ENCODE peak calls at places on chromosomes 11 and 22, in nine cellular contexts. F is BE2C, C is RWPE2, X is GM20000, Y is RWPE1, E is cardiac fibroblast, J is thoracic aorta, G is adrenal gland, U is mesothelial cell of epicardium. M is an unnamed sample.
A peak's percentile ranks its signal among the peaks of the same experiment; 100 is the strongest.

GRCh38 chr11:19698493-19699292 is 13.9 kb upstream of the NAV2 start:
- DNase-seq in F (no peak), J (no peak), X (no peak), U (no peak), Y (peak; percentile 31), C (no peak), E (peak; percentile 82), G (no peak), M (no peak)

GRCh38 chr11:128607819-128608218 is 20.5 kb upstream of the ETS1 start:
- DNase-seq in U (no peak), J (no peak), Y (no peak), G (no peak), E (no peak), X (no peak), F (no peak), C (no peak), M (no peak)

GRCh38 chr11:111530091-111530490 is 10.4 kb upstream of the LAYN start:
- DNase-seq in F (no peak), Y (no peak), X (no peak), E (no peak), G (no peak), U (no peak), J (no peak), C (no peak), M (no peak)

GRCh38 chr11:196786-197731 is 4.2 kb downstream of the SCGB1C1 start:
- DNase-seq in J (no peak), U (no peak), C (no peak), E (no peak), X (no peak), G (peak; percentile 0), F (no peak), Y (no peak), M (peak; percentile 32)

GRCh38 chr22:32034275-32034674 is 8.8 kb upstream of the SLC5A1 start:
- DNase-seq in J (no peak), X (no peak), F (no peak), U (no peak), C (no peak), Y (no peak), E (no peak), G (no peak), M (no peak)

GRCh38 chr11:19160839-19161238 is 40.9 kb downstream of the CSRP3 start:
- DNase-seq in F (no peak), E (peak; percentile 6), C (no peak), U (no peak), G (no peak), Y (peak; percentile 1), X (no peak), J (no peak), M (no peak)

GRCh38 chr11:130861902-130862552 is 54.3 kb downstream of the SNX19 start:
- DNase-seq in X (peak; percentile 75), Y (peak; percentile 76), F (peak; percentile 95), J (peak; percentile 83), E (peak; percentile 96), U (peak; percentile 93), C (peak; percentile 81), G (peak; percentile 96), M (peak; percentile 93)

GRCh38 chr22:30880181-30880601 is 88.4 kb downstream of the MORC2 start:
- DNase-seq in F (no peak), X (no peak), U (no peak), E (no peak), G (no peak), J (no peak), C (no peak), Y (no peak), M (no peak)

GRCh38 chr22:39431821-39432251 is 25.0 kb upstream of the MGAT3 start:
- DNase-seq in Y (no peak), E (peak; percentile 67), U (no peak), G (peak; percentile 89), X (no peak), J (peak; percentile 52), F (no peak), C (no peak), M (no peak)

GRCh38 chr11:1504581-1505290 is 18.2 kb upstream of the MOB2 start:
- DNase-seq in Y (no peak), J (no peak), E (no peak), U (no peak), F (no peak), C (no peak), X (no peak), G (no peak), M (no peak)

GRCh38 chr11:1503708-1504104 is 17.1 kb upstream of the MOB2 start:
- DNase-seq in G (peak; percentile 58), J (no peak), X (no peak), Y (no peak), U (no peak), F (peak; percentile 32), C (no peak), E (no peak), M (no peak)

GRCh38 chr11:1506981-1507380 is 20.4 kb upstream of the MOB2 start:
- DNase-seq in F (no peak), C (no peak), E (no peak), J (no peak), G (no peak), U (no peak), X (no peak), Y (no peak), M (no peak)

GRCh38 chr11:1504164-1504563 is 17.6 kb upstream of the MOB2 start:
- DNase-seq in G (peak; percentile 37), J (no peak), F (no peak), X (no peak), C (no peak), U (no peak), E (no peak), Y (no peak), M (no peak)

DNA sequence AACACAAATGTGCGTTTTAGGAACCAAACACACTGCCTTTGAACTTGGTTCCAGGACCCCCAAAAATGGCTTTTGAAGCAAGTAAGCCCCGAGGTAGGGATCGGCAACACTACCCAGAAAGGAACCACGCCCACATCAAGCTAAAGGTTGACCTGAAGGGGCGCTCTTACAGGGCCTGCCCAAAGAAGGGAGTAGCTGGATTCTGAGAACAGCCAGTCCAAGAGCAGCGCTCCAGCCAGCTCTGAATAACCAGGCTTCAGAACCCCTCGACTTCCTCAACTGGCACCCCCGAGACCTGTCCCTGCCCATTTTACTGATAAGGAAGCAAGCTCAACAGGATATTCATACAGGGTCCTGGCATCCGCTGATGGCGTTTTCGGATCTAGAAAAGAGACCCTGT is 18.9 kb upstream of the MOB2 start:
- DNase-seq in C (no peak), Y (no peak), X (no peak), U (no peak), E (no peak), G (no peak), J (no peak), F (no peak), M (no peak)
- TF ChIP-seq CTCF in C (no peak), Y (no peak), X (no peak), U (no peak), E (no peak), G (no peak), J (no peak), F (no peak), M (peak; percentile 26)

GRCh38 chr22:21797444-21798221 is 62.0 kb upstream of the YPEL1 start:
- DNase-seq in C (no peak), E (peak; percentile 80), J (no peak), G (no peak), F (no peak), X (no peak), U (no peak), Y (no peak), M (no peak)
- TF ChIP-seq CTCF in C (no peak), E (no peak), J (no peak), G (no peak), F (no peak), X (no peak), U (no peak), Y (no peak), M (no peak)

GRCh38 chr22:45397806-45398205 is 15.6 kb downstream of the SMC1B start:
- DNase-seq in F (no peak), E (no peak), G (no peak), U (no peak), J (no peak), C (no peak), Y (no peak), X (no peak), M (no peak)

GRCh38 chr22:45398214-45398613 is 15.2 kb downstream of the SMC1B start:
- DNase-seq in G (no peak), X (no peak), E (no peak), C (no peak), J (no peak), U (no peak), F (peak; percentile 20), Y (no peak), M (no peak)

GRCh38 chr22:45402466-45402865 is 10.9 kb downstream of the SMC1B start:
- DNase-seq in F (no peak), G (no peak), X (no peak), E (no peak), Y (no peak), J (no peak), U (no peak), C (no peak), M (no peak)

DNA sequence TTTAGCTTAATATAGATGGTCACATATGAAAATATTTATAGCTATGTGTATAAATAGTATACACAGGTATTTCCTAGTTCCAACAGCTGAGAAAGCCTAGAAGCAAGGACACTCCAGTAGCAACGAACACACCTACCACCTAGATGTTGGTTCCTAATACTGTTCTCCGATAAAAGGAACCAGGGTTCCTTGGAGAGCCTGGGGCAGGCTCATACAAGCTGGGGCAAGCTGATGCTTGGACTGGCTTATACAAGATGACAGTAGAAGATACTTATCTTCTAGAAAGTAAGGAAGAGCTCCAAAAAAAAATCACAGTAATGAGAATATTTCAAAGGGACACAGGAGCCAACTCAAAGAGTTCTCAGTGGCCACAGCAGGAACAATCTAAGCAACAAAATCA is 13.4 kb downstream of the SMC1B start:
- DNase-seq in Y (no peak), C (no peak), X (no peak), F (no peak), E (no peak), J (no peak), G (no peak), U (no peak), M (no peak)
- TF ChIP-seq CTCF in Y (no peak), C (no peak), X (no peak), F (no peak), E (no peak), J (no peak), G (no peak), U (no peak), M (no peak)

GRCh38 chr22:47406896-47407295 is 644.4 kb downstream of the TBC1D22A start:
- DNase-seq in F (no peak), C (no peak), E (no peak), J (no peak), X (no peak), Y (no peak), G (no peak), U (no peak), M (peak; percentile 54)

GRCh38 chr22:47406180-47406723 is 643.8 kb downstream of the TBC1D22A start:
- DNase-seq in G (no peak), J (no peak), Y (no peak), U (no peak), E (no peak), X (no peak), C (no peak), F (no peak), M (peak; percentile 32)

GRCh38 chr22:47407626-47408025 is 645.2 kb downstream of the TBC1D22A start:
- DNase-seq in X (no peak), U (peak; percentile 22), C (no peak), J (no peak), E (no peak), G (no peak), Y (no peak), F (no peak), M (no peak)

GRCh38 chr22:47409501-47410275 is 647.2 kb downstream of the TBC1D22A start:
- DNase-seq in U (peak; percentile 3), Y (no peak), J (no peak), F (no peak), G (no peak), C (no peak), E (no peak), X (no peak), M (peak; percentile 37)

GRCh38 chr22:47408409-47408808 is 646.0 kb downstream of the TBC1D22A start:
- DNase-seq in J (no peak), X (no peak), F (no peak), G (no peak), C (no peak), E (no peak), U (peak; percentile 1), Y (no peak), M (peak; percentile 37)
- TF ChIP-seq CTCF in J (no peak), X (no peak), F (no peak), G (no peak), C (no peak), E (no peak), U (no peak), Y (no peak), M (no peak)

M was measured in type B pancreatic cell.